ENCODE peak calls at places on chromosomes 3 and 15, in four cellular contexts. X is SK-N-DZ; V is stimulated activated effector memory CD8-positive, alpha-beta T cell treated with anti-CD3 and anti-CD28 coated beads, Interleukin-12 subunit alpha, Interleukin-12 subunit beta, amount 100 ng/mL, for 72 hours; R is LoVo. M is an unnamed sample.

GRCh38 chr3:108959017-108959416 is 5.3 kb upstream of the GUCA1C start:
- DNase-seq in V (no peak), R (no peak), X (no peak), M (peak; percentile 20)

GRCh38 chr15:38558714-38559059 is 5.9 kb downstream of the RASGRP1 start:
- DNase-seq in X (no peak), V (no peak), R (no peak), M (no peak)

GRCh38 chr3:136612512-136612911 is 139.7 kb downstream of the STAG1 start:
- DNase-seq in V (no peak), X (no peak), R (no peak), M (no peak)

GRCh38 chr3:192106528-192106927 is 620.8 kb downstream of the FGF12 start:
- DNase-seq in X (no peak), R (no peak), V (no peak), M (no peak)

GRCh38 chr3:132352556-132353143 is 35.4 kb downstream of the ACP3 start:
- DNase-seq in R (peak; percentile 79), V (peak; percentile 85), X (peak; percentile 73), M (peak; percentile 68)

GRCh38 chr15:66883322-66883911 is 181.4 kb downstream of the SMAD6 start:
- DNase-seq in X (no peak), R (peak; percentile 79), V (no peak), M (peak; percentile 97)

GRCh38 chr15:58065445-58066041 is at the start of gene ALDH1A2:
- DNase-seq in X (no peak), R (no peak), V (no peak), M (peak; percentile 8)

GRCh38 chr3:34312684-34313083 is 514.3 kb downstream of the PDCD6IP start:
- DNase-seq in R (no peak), V (no peak), X (no peak), M (no peak)

GRCh38 chr3:191414732-191415131 is 46.2 kb upstream of the PYDC2 start:
- DNase-seq in R (no peak), V (no peak), X (no peak), M (no peak)

M was measured in RWPE1.